ENCODE peak calls at places on chromosome 6, in nine cellular contexts. One of them, this sample, is unnamed.

GRCh38 chr6:116139917-116140316 is 14.0 kb upstream of the COL10A1 start:
- DNase-seq in NCI-H526: no peak
- DNase-seq in kidney: no peak
- DNase-seq in kidney glomerular epithelial cell: no peak
- DNase-seq in GM04503: no peak
- DNase-seq in activated T-helper 1 cell treated with anti-CD3 and anti-CD28 coated beads, Interleukin-2, amount 50 U/mL, for 16 hours: no peak
- DNase-seq in GM04504: no peak
- DNase-seq in naive thymus-derived CD8-positive, alpha-beta T cell: no peak
- DNase-seq in foreskin fibroblast: no peak
- DNase-seq in this sample: no peak

GRCh38 chr6:166499350-166500163 is 86.9 kb downstream of the RAMACL start:
- DNase-seq in NCI-H526: no peak
- DNase-seq in kidney: no peak
- DNase-seq in kidney glomerular epithelial cell: no peak
- DNase-seq in GM04503: no peak
- DNase-seq in activated T-helper 1 cell treated with anti-CD3 and anti-CD28 coated beads, Interleukin-2, amount 50 U/mL, for 16 hours: no peak
- DNase-seq in GM04504: no peak
- DNase-seq in naive thymus-derived CD8-positive, alpha-beta T cell: no peak
- DNase-seq in foreskin fibroblast: no peak
- DNase-seq in this sample: no peak

GRCh38 chr6:142903806-142904205 is 41.2 kb downstream of the HIVEP2 start:
- DNase-seq in NCI-H526: no peak
- DNase-seq in kidney: no peak
- DNase-seq in kidney glomerular epithelial cell: no peak
- DNase-seq in GM04503: no peak
- DNase-seq in activated T-helper 1 cell treated with anti-CD3 and anti-CD28 coated beads, Interleukin-2, amount 50 U/mL, for 16 hours: no peak
- DNase-seq in GM04504: no peak
- DNase-seq in naive thymus-derived CD8-positive, alpha-beta T cell: no peak
- DNase-seq in foreskin fibroblast: peak
- DNase-seq in this sample: no peak

GRCh38 chr6:156585859-156586258 is 191.3 kb upstream of the ARID1B start:
- DNase-seq in NCI-H526: no peak
- DNase-seq in kidney: no peak
- DNase-seq in kidney glomerular epithelial cell: no peak
- DNase-seq in GM04503: no peak
- DNase-seq in activated T-helper 1 cell treated with anti-CD3 and anti-CD28 coated beads, Interleukin-2, amount 50 U/mL, for 16 hours: no peak
- DNase-seq in GM04504: no peak
- DNase-seq in naive thymus-derived CD8-positive, alpha-beta T cell: no peak
- DNase-seq in foreskin fibroblast: no peak
- DNase-seq in this sample: no peak

GRCh38 chr6:130239755-130240154 is 17.0 kb upstream of the SAMD3 start:
- DNase-seq in NCI-H526: no peak
- DNase-seq in kidney: no peak
- DNase-seq in kidney glomerular epithelial cell: no peak
- DNase-seq in GM04503: no peak
- DNase-seq in activated T-helper 1 cell treated with anti-CD3 and anti-CD28 coated beads, Interleukin-2, amount 50 U/mL, for 16 hours: no peak
- DNase-seq in GM04504: no peak
- DNase-seq in naive thymus-derived CD8-positive, alpha-beta T cell: no peak
- DNase-seq in foreskin fibroblast: no peak
- DNase-seq in this sample: no peak

GRCh38 chr6:31892821-31893220 is 4.7 kb downstream of the EHMT2 start:
- DNase-seq in NCI-H526: no peak
- DNase-seq in kidney: peak
- DNase-seq in kidney glomerular epithelial cell: no peak
- DNase-seq in GM04503: no peak
- DNase-seq in activated T-helper 1 cell treated with anti-CD3 and anti-CD28 coated beads, Interleukin-2, amount 50 U/mL, for 16 hours: no peak
- DNase-seq in GM04504: no peak
- DNase-seq in naive thymus-derived CD8-positive, alpha-beta T cell: no peak
- DNase-seq in foreskin fibroblast: no peak
- DNase-seq in this sample: no peak

GRCh38 chr6:144559865-144560603 is 274.9 kb downstream of the UTRN start:
- DNase-seq in NCI-H526: no peak
- DNase-seq in kidney: no peak
- DNase-seq in kidney glomerular epithelial cell: peak
- DNase-seq in GM04503: no peak
- DNase-seq in activated T-helper 1 cell treated with anti-CD3 and anti-CD28 coated beads, Interleukin-2, amount 50 U/mL, for 16 hours: no peak
- DNase-seq in GM04504: no peak
- DNase-seq in naive thymus-derived CD8-positive, alpha-beta T cell: no peak
- DNase-seq in foreskin fibroblast: peak
- DNase-seq in this sample: no peak

GRCh38 chr6:136226027-136226673 is 24.0 kb downstream of the MTFR2 start:
- DNase-seq in NCI-H526: peak
- DNase-seq in kidney: no peak
- DNase-seq in kidney glomerular epithelial cell: peak
- DNase-seq in GM04503: no peak
- DNase-seq in activated T-helper 1 cell treated with anti-CD3 and anti-CD28 coated beads, Interleukin-2, amount 50 U/mL, for 16 hours: no peak
- DNase-seq in GM04504: no peak
- DNase-seq in naive thymus-derived CD8-positive, alpha-beta T cell: peak
- DNase-seq in foreskin fibroblast: no peak
- DNase-seq in this sample: peak

This sample was measured in omental fat pad.